ENCODE peak calls at places on chromosomes 11 and 22, in four cellular contexts. F, K, W and S are unnamed samples.

GRCh38 chr11:31442086-31442485 is 67.3 kb downstream of the IMMP1L start:
- DNase-seq in K (no peak), F (no peak), W (no peak), S (no peak)

GRCh38 chr22:49087163-49087562 is 740.5 kb downstream of the BRD1 start:
- DNase-seq in F (no peak), K (no peak), W (no peak), S (no peak)

GRCh38 chr11:18064035-18064434 is 18.0 kb upstream of the TPH1 start:
- DNase-seq in K (no peak), F (no peak), W (no peak), S (no peak)

GRCh38 chr22:27113211-27114030 is 456.0 kb downstream of the MIAT start:
- DNase-seq in W (peak; percentile 95), K (no peak), F (peak; percentile 82), S (no peak)

GRCh38 chr11:32829680-32830412 is at the start of gene PRRG4:
- DNase-seq in F (peak; percentile 69), W (peak; percentile 77), K (no peak), S (peak; percentile 1)

GRCh38 chr11:36447514-36447913 is 62.6 kb downstream of the TRAF6 start:
- DNase-seq in F (no peak), W (peak; percentile 86), K (no peak), S (no peak)

GRCh38 chr11:67551127-67551526 is 27.9 kb upstream of the CABP2 start:
- DNase-seq in W (no peak), F (no peak), K (no peak), S (no peak)

GRCh38 chr11:93444671-93445073 is 98.5 kb downstream of the SMCO4 start:
- DNase-seq in W (peak; percentile 68), K (no peak), F (no peak), S (no peak)

GRCh38 chr11:20131744-20132666 is 28.3 kb downstream of the DBX1 start:
- DNase-seq in K (peak; percentile 7), F (peak; percentile 47), W (no peak), S (peak; percentile 37)

GRCh38 chr11:68583047-68583446 is 101.3 kb upstream of the GAL start:
- DNase-seq in K (no peak), F (peak; percentile 51), W (no peak), S (no peak)

GRCh38 chr11:72229925-72230763 is 5.6 kb downstream of the INPPL1 start:
- DNase-seq in K (no peak), F (no peak), W (no peak), S (no peak)

GRCh38 chr22:45502215-45503070 is at the start of gene FBLN1:
- DNase-seq in K (no peak), F (peak; percentile 11), W (peak; percentile 45), S (no peak)

GRCh38 chr11:5123802-5124521 is 14.2 kb downstream of the OR52A5 start:
- DNase-seq in W (no peak), K (peak; percentile 1), F (peak; percentile 66), S (peak; percentile 1)

GRCh38 chr11:93519179-93519578 is 24.0 kb downstream of the SMCO4 start:
- DNase-seq in W (no peak), F (no peak), K (no peak), S (no peak)

GRCh38 chr11:134025086-134025437 is 43.8 kb upstream of the JAM3 start:
- DNase-seq in W (no peak), F (no peak), K (no peak), S (no peak)

GRCh38 chr22:38135133-38135706 is 24.7 kb upstream of the BAIAP2L2 start:
- DNase-seq in W (peak; percentile 96), K (no peak), F (peak; percentile 65), S (no peak)

GRCh38 chr22:42179616-42180015 is 49.0 kb upstream of the CYP2D6 start:
- DNase-seq in W (no peak), F (peak; percentile 81), K (no peak), S (no peak)

GRCh38 chr11:111301004-111301839 is 2.9 kb downstream of the POU2AF3 start:
- DNase-seq in F (no peak), K (no peak), W (no peak), S (no peak)

GRCh38 chr11:63556404-63556803 is 6.8 kb downstream of the PLAAT2 start:
- DNase-seq in F (no peak), W (no peak), K (no peak), S (no peak)

GRCh38 chr22:20061481-20061861 is 18.6 kb upstream of the DGCR8 start:
- DNase-seq in K (no peak), W (no peak), F (peak; percentile 48), S (no peak)

GRCh38 chr11:113994077-113994954 is 19.4 kb downstream of the HTR3A start:
- DNase-seq in K (peak; percentile 14), F (no peak), W (no peak), S (peak; percentile 27)

GRCh38 chr11:73468590-73469161 is 92.5 kb downstream of the RELT start:
- DNase-seq in F (no peak), K (no peak), W (no peak), S (no peak)

GRCh38 chr11:31761636-31762035 is 49.5 kb downstream of the PAX6 start:
- DNase-seq in W (no peak), K (no peak), F (no peak), S (no peak)

GRCh38 chr22:28464179-28464578 is 215.5 kb downstream of the TTC28 start:
- DNase-seq in W (no peak), F (peak; percentile 25), K (no peak), S (no peak)

GRCh38 chr11:84800755-84801346 is 826.3 kb downstream of the DLG2 start:
- DNase-seq in K (no peak), F (peak; percentile 33), W (peak; percentile 40), S (no peak)

GRCh38 chr22:42993651-42994275 is 21.2 kb downstream of the PACSIN2 start:
- DNase-seq in F (no peak), W (peak; percentile 92), K (no peak), S (no peak)

GRCh38 chr11:22193348-22194051 is 615 bp downstream of the ANO5 start:
- DNase-seq in K (no peak), W (no peak), F (peak; percentile 38), S (no peak)

GRCh38 chr11:93568726-93569125 is 25.5 kb upstream of the SMCO4 start:
- DNase-seq in K (no peak), F (no peak), W (no peak), S (no peak)

GRCh38 chr11:130522284-130522961 is 74.0 kb downstream of the ADAMTS15 start:
- DNase-seq in K (no peak), W (peak; percentile 59), F (peak; percentile 75), S (no peak)

GRCh38 chr11:69284081-69284511 is 9.9 kb upstream of the MYEOV start:
- DNase-seq in W (peak; percentile 76), K (no peak), F (no peak), S (no peak)

GRCh38 chr11:3220101-3220500 is 1.5 kb upstream of the MRGPRG start:
- DNase-seq in K (no peak), F (no peak), W (no peak), S (no peak)

GRCh38 chr22:37807410-37808293 is at the start of gene GCAT:
- DNase-seq in K (peak; percentile 77), W (peak; percentile 96), F (peak; percentile 93), S (peak; percentile 70)

GRCh38 chr11:133343951-133344350 is 188.3 kb downstream of the OPCML start:
- DNase-seq in F (peak; percentile 2), K (no peak), W (peak; percentile 48), S (no peak)

GRCh38 chr11:67604815-67605214 is 1.9 kb upstream of the NDUFV1 start:
- DNase-seq in W (no peak), K (no peak), F (no peak), S (no peak)

GRCh38 chr11:665707-666281 is 28.7 kb downstream of the DRD4 start:
- DNase-seq in F (no peak), K (no peak), W (no peak), S (no peak)

GRCh38 chr11:96311120-96311568 is 31.9 kb downstream of the MAML2 start:
- DNase-seq in F (peak; percentile 38), K (no peak), W (peak; percentile 50), S (no peak)